ENCODE peak calls at places on chromosome 18, in five cellular contexts. O is body of pancreas, T is right lobe of liver, L is OCI-LY7, Q is GM23338. X is an unnamed sample.

GRCh38 chr18:24397131-24397693 is 412 bp downstream of the OSBPL1A start:
- DNase-seq in T (peak; percentile 62), O (peak; percentile 37), Q (peak; percentile 70), L (peak; percentile 4), X (peak; percentile 35)

GRCh38 chr18:41121116-41121826 is 833.8 kb upstream of the PIK3C3 start:
- DNase-seq in O (no peak), L (no peak), Q (no peak), T (no peak), X (no peak)

GRCh38 chr18:63832470-63832869 is 55.0 kb upstream of the SERPINB2 start:
- DNase-seq in O (no peak), Q (no peak), T (no peak), L (no peak), X (no peak)

GRCh38 chr18:25832008-25832604 is 258.3 kb downstream of the SS18 start:
- DNase-seq in L (peak; percentile 55), Q (peak; percentile 80), O (peak; percentile 18), T (peak; percentile 61), X (peak; percentile 44)

GRCh38 chr18:36476433-36476832 is 178.9 kb downstream of the FHOD3 start:
- DNase-seq in Q (no peak), L (no peak), T (no peak), O (no peak), X (no peak)

GRCh38 chr18:26614374-26614773 is 66.0 kb upstream of the KCTD1 start:
- DNase-seq in L (no peak), T (no peak), O (no peak), Q (peak; percentile 46), X (no peak)

GRCh38 chr18:67854340-67854739 is 337.8 kb upstream of the DSEL start:
- DNase-seq in L (no peak), Q (no peak), T (no peak), O (no peak), X (no peak)

GRCh38 chr18:39647627-39648502 is 2082.3 kb upstream of the CELF4 start:
- DNase-seq in Q (peak; percentile 63), L (no peak), O (no peak), T (no peak), X (no peak)

GRCh38 chr18:77865853-77866252 is 616.2 kb downstream of the GALR1 start:
- DNase-seq in L (no peak), Q (no peak), T (no peak), O (no peak), X (no peak)

GRCh38 chr18:75205760-75206109 is 3.2 kb downstream of the PTGR3 start:
- DNase-seq in O (no peak), L (no peak), Q (peak; percentile 68), T (no peak), X (no peak)

GRCh38 chr18:79680100-79680879 is 687 bp downstream of the CTDP1 start:
- DNase-seq in Q (peak; percentile 56), T (no peak), O (peak; percentile 44), L (peak; percentile 4), X (peak; percentile 25)

GRCh38 chr18:2168022-2168421 is 403.3 kb downstream of the METTL4 start:
- DNase-seq in Q (no peak), T (no peak), O (no peak), L (no peak), X (peak; percentile 53)

GRCh38 chr18:34837769-34838194 is 127.7 kb downstream of the DTNA start:
- DNase-seq in O (no peak), L (no peak), T (no peak), Q (no peak), X (no peak)

GRCh38 chr18:2147866-2148265 is 423.4 kb downstream of the METTL4 start:
- DNase-seq in Q (no peak), L (no peak), T (no peak), O (no peak), X (no peak)

GRCh38 chr18:12543697-12544096 is 114.2 kb downstream of the SPIRE1 start:
- DNase-seq in L (no peak), Q (no peak), T (no peak), O (no peak), X (no peak)

GRCh38 chr18:811192-812122 is 585 bp downstream of the YES1 start:
- DNase-seq in T (peak; percentile 68), L (no peak), Q (peak; percentile 64), O (no peak), X (peak; percentile 61)

GRCh38 chr18:52409732-52410131 is 69.7 kb downstream of the DCC start:
- DNase-seq in Q (peak; percentile 24), L (no peak), T (no peak), O (no peak), X (peak; percentile 3)

GRCh38 chr18:73153271-73153670 is 285.5 kb upstream of the NETO1 start:
- DNase-seq in Q (no peak), T (no peak), O (no peak), L (no peak), X (no peak)

GRCh38 chr18:22813648-22814328 is 119.3 kb upstream of the RBBP8 start:
- DNase-seq in Q (peak; percentile 56), O (no peak), L (peak; percentile 33), T (no peak), X (no peak)

GRCh38 chr18:34805117-34805882 is 95.2 kb downstream of the DTNA start:
- DNase-seq in Q (no peak), T (no peak), O (no peak), L (no peak), X (no peak)

GRCh38 chr18:50558948-50559749 is 738 bp upstream of the MAPK4 start:
- DNase-seq in O (peak; percentile 12), L (no peak), T (no peak), Q (peak; percentile 34), X (no peak)
- H3K4me3 ChIP-seq in O (peak overlapping the region; percentile 53), L (no peak overlapping the region), T (peak overlapping the region; percentile 70), Q (peak overlapping the region; percentile 66), X (peak overlapping the region; percentile 40)

GRCh38 chr18:62386091-62386490 is 61.0 kb downstream of the TNFRSF11A start:
- DNase-seq in Q (peak; percentile 32), L (no peak), O (no peak), T (no peak), X (no peak)
- H3K4me1 ChIP-seq in Q (peaks cover 21% of the 10 kb centered on the region), L (no peaks in the 10 kb centered on the region), O (peaks cover 8% of the 10 kb centered on the region), T (no peaks in the 10 kb centered on the region), X (no peaks in the 10 kb centered on the region)

GRCh38 chr18:74163019-74163656 is 14.8 kb downstream of the TIMM21 start:
- DNase-seq in L (no peak), O (no peak), T (no peak), Q (no peak), X (no peak)
- TF ChIP-seq CTCF in L (no peak), O (no peak), T (no peak), Q (no peak), X (no peak)

GRCh38 chr18:9986156-9986930 is 72.5 kb downstream of the VAPA start:
- DNase-seq in Q (no peak), O (no peak), T (no peak), L (no peak), X (no peak)

GRCh38 chr18:9985641-9986040 is 71.8 kb downstream of the VAPA start:
- DNase-seq in Q (no peak), L (no peak), O (no peak), T (no peak), X (no peak)

GRCh38 chr18:9988665-9989064 is 74.8 kb downstream of the VAPA start:
- DNase-seq in T (no peak), O (no peak), Q (no peak), L (no peak), X (no peak)

GRCh38 chr18:9987931-9988330 is 74.1 kb downstream of the VAPA start:
- DNase-seq in L (no peak), T (no peak), Q (no peak), O (peak; percentile 39), X (no peak)

GRCh38 chr18:9987355-9987754 is 73.5 kb downstream of the VAPA start:
- DNase-seq in L (no peak), Q (no peak), O (no peak), T (no peak), X (no peak)
- H3K4me3 ChIP-seq in L (no peak overlapping the region), Q (no peak overlapping the region), O (no peak overlapping the region), T (no peak overlapping the region), X (no peak overlapping the region)

GRCh38 chr18:48932462-48932818 is 18.3 kb downstream of the SMAD7 start:
- DNase-seq in L (no peak), Q (no peak), T (no peak), O (no peak), X (no peak)
- H3K4me1 ChIP-seq in L (peaks cover 92% of the 10 kb centered on the region), Q (peaks cover 93% of the 10 kb centered on the region), T (no peaks in the 10 kb centered on the region), O (peaks cover 88% of the 10 kb centered on the region), X (peaks cover 45% of the 10 kb centered on the region)

GRCh38 chr18:55779461-55779710 is 191.4 kb upstream of the TCF4 start:
- DNase-seq in L (no peak), Q (no peak), O (no peak), T (no peak), X (no peak)

GRCh38 chr18:55781481-55781957 is 193.5 kb upstream of the TCF4 start:
- DNase-seq in T (no peak), L (peak; percentile 20), Q (peak; percentile 83), O (no peak), X (peak; percentile 36)

GRCh38 chr18:55778731-55779460 is 190.9 kb upstream of the TCF4 start:
- DNase-seq in L (no peak), O (no peak), T (no peak), Q (peak; percentile 44), X (no peak)

GRCh38 chr18:55779711-55780590 is 192.0 kb upstream of the TCF4 start:
- DNase-seq in Q (peak; percentile 66), O (no peak), L (peak; percentile 5), T (peak; percentile 51), X (no peak)

DNA sequence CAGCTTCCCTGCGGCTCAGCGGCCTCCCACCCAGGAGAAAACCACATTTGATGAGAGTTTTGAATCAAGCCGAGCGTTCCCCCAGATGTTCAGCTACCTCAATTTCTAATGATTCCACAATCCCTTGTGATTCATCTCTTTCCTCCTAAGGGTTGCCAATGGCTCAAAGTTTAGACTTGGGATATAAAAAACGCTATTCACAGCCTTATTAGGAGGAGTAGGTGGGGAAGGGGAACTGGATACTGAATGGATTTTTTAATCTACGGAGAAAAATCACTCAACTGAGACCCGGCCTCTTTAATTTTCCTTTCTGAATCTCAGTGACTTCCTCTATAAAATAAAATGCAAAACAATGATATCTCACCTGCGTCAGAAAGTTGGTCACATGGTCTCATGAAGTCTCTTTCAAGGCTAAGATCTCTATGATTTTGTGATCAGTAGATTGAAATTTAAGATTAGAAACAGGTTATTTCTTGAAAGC is 192.6 kb upstream of the TCF4 start:
- DNase-seq in O (no peak), T (no peak), L (no peak), Q (no peak), X (no peak)
- TF ChIP-seq CTCF in O (no peak), T (no peak), L (no peak), Q (no peak), X (no peak)

GRCh38 chr18:59275406-59275949 is 2.2 kb upstream of the RAX start:
- DNase-seq in T (no peak), L (no peak), O (no peak), Q (peak; percentile 42), X (no peak)
- H3K4me3 ChIP-seq in T (no peak overlapping the region), L (no peak overlapping the region), O (no peak overlapping the region), Q (peak overlapping the region; percentile 45), X (no peak overlapping the region)

DNA sequence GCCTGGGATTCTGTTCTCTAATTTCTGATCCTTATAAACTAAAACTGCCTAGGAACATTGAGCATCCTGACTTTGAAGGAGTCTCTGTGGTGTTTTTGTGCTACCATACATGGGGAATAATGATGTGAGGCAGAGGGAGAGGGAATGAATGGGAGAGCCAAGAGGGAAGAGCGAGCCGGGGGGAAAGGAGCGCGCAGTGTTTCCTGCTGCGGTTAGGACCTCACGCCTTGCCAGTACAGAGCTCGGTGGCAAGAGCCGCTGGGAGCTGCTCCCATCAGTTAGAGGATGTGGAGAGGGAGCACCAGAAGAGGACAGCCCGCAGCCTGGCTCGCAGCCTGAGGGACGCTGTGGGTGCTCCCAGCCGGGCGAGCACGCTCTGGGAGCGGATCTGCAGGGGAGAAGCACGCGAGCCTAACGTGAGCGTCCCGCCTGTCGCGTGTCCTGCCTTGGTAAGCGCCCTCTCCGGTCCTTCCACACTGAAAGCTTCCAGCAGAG is 114.7 kb downstream of the FAM210A start:
- DNase-seq in O (no peak), T (no peak), L (no peak), Q (peak; percentile 18), X (no peak)
- H3K4me1 ChIP-seq in O (peaks cover 18% of the 10 kb centered on the region), T (no peaks in the 10 kb centered on the region), L (peaks cover 64% of the 10 kb centered on the region), Q (peaks cover 11% of the 10 kb centered on the region), X (no peaks in the 10 kb centered on the region)

X was measured in Caco-2.